ENCODE peak calls at places on chromosomes 7 and 10, in ten cellular contexts. A is upper lobe of right lung, N is GM10248, E is fibroblast of the aortic adventitia, R is heart left ventricle, Y is C1 segment of cervical spinal cord, I is hepatic stellate cell, G is substantia nigra, U is NCI-H345, C is A549. Z is an unnamed sample.

GRCh38 chr7:155358066-155358947 is 60.6 kb downstream of the INSIG1 start:
- DNase-seq in A (peak), N (no peak), E (no peak), R (no peak), Y (no peak), I (no peak), G (no peak), U (no peak), C (no peak), Z (no peak)

GRCh38 chr7:85612514-85612913 is 425.7 kb upstream of the SEMA3D start:
- DNase-seq in A (no peak), N (no peak), E (no peak), R (no peak), Y (no peak), I (no peak), G (no peak), U (no peak), C (no peak), Z (no peak)

GRCh38 chr7:77797734-77798393 is 370 bp downstream of the TMEM60 start:
- DNase-seq in A (peak), N (no peak), E (no peak), R (peak), Y (no peak), I (peak), G (peak), U (peak), C (no peak), Z (peak)

GRCh38 chr7:2011266-2012043 is 221.3 kb downstream of the MAD1L1 start:
- DNase-seq in A (peak), N (no peak), E (no peak), R (peak), Y (no peak), I (no peak), G (no peak), U (no peak), C (no peak), Z (no peak)

GRCh38 chr7:102472126-102473041 is 6.3 kb downstream of the POLR2J start:
- DNase-seq in A (no peak), N (no peak), E (no peak), R (peak), Y (no peak), I (no peak), G (no peak), U (no peak), C (no peak), Z (no peak)

GRCh38 chr10:61617586-61617985 is 45.1 kb upstream of the CABCOCO1 start:
- DNase-seq in A (no peak), N (no peak), E (no peak), R (no peak), Y (no peak), I (no peak), G (no peak), U (no peak), C (no peak), Z (no peak)

GRCh38 chr10:52004342-52004949 is 305.1 kb upstream of the CSTF2T start:
- DNase-seq in A (no peak), N (peak), E (peak), R (no peak), Y (no peak), I (peak), G (no peak), U (peak), C (peak), Z (no peak)

GRCh38 chr10:63003816-63004453 is 129.2 kb upstream of the NRBF2 start:
- DNase-seq in A (no peak), N (peak), E (peak), R (no peak), Y (no peak), I (no peak), G (no peak), U (no peak), C (no peak), Z (no peak)

GRCh38 chr10:91887075-91887899 is 22.0 kb downstream of the FGFBP3 start:
- DNase-seq in A (peak), N (peak), E (peak), R (peak), Y (peak), I (no peak), G (peak), U (peak), C (peak), Z (no peak)

GRCh38 chr10:102617041-102617440 is 27.2 kb upstream of the TRIM8 start:
- DNase-seq in A (no peak), N (no peak), E (no peak), R (peak), Y (no peak), I (no peak), G (no peak), U (no peak), C (no peak), Z (no peak)

Z was measured in stimulated activated naive CD4-positive, alpha-beta T cell treated with Interleukin-2 at 50 U/mL for 16 hours.